ENCODE peak calls at places on chromosome 13, in ten cellular contexts. Y is CD8-positive, alpha-beta memory T cell; K is CD8-positive, alpha-beta T cell; E is small intestine; C is K562; Q is mucosa of descending colon; O is aorta; M is heart right ventricle; N is trophoblast cell; A is mesenchymal stem cell. H is an unnamed sample.

GRCh38 chr13:33052446-33052845 is 36.2 kb downstream of the KL start:
- DNase-seq in Y (no peak), K (no peak), E (no peak), C (no peak), Q (no peak), O (no peak), M (no peak), N (peak; percentile 76), A (no peak), H (no peak)

GRCh38 chr13:100382787-100383186 is 205.8 kb downstream of the GGACT start:
- DNase-seq in Y (no peak), K (no peak), E (no peak), C (no peak), Q (no peak), O (no peak), M (no peak), N (no peak), A (peak; percentile 23), H (no peak)

GRCh38 chr13:83937579-83937978 is 55.3 kb upstream of the SLITRK1 start:
- DNase-seq in Y (no peak), K (no peak), E (no peak), C (no peak), Q (no peak), O (no peak), M (no peak), N (no peak), A (no peak), H (no peak)

GRCh38 chr13:87942204-87942603 is 271.0 kb downstream of the SLITRK5 start:
- DNase-seq in Y (no peak), K (no peak), E (no peak), C (no peak), Q (no peak), O (no peak), M (no peak), N (no peak), A (no peak), H (no peak)

GRCh38 chr13:112341446-112341845 is 34.7 kb upstream of the SPACA7 start:
- DNase-seq in Y (no peak), K (no peak), E (no peak), C (no peak), Q (no peak), O (no peak), M (no peak), N (no peak), A (no peak), H (no peak)

GRCh38 chr13:33167521-33167920 is 118.0 kb downstream of the STARD13 start:
- DNase-seq in Y (no peak), K (no peak), E (no peak), C (no peak), Q (no peak), O (no peak), M (no peak), N (peak; percentile 37), A (no peak), H (no peak)

GRCh38 chr13:107111248-107111647 is 543.3 kb upstream of the ARGLU1 start:
- DNase-seq in Y (no peak), K (no peak), E (peak; percentile 35), C (no peak), Q (no peak), O (no peak), M (no peak), N (no peak), A (no peak), H (no peak)

GRCh38 chr13:40366119-40366518 is 300.3 kb downstream of the FOXO1 start:
- DNase-seq in Y (no peak), K (no peak), E (no peak), C (no peak), Q (no peak), O (no peak), M (no peak), N (no peak), A (no peak), H (no peak)

GRCh38 chr13:39655041-39655568 is 357 bp upstream of the COG6 start:
- DNase-seq in Y (no peak), K (no peak), E (no peak), C (peak; percentile 5), Q (no peak), O (no peak), M (no peak), N (no peak), A (no peak), H (no peak)

GRCh38 chr13:60312851-60313505 is 84.0 kb upstream of the TDRD3 start:
- DNase-seq in Y (no peak), K (no peak), E (no peak), C (no peak), Q (no peak), O (no peak), M (no peak), N (no peak), A (no peak), H (no peak)

GRCh38 chr13:94186470-94186869 is 293.0 kb downstream of the DCT start:
- DNase-seq in Y (no peak), K (no peak), E (no peak), C (no peak), Q (no peak), O (no peak), M (no peak), N (no peak), A (no peak), H (no peak)

GRCh38 chr13:19023115-19023514 is 158.5 kb downstream of the TUBA3C start:
- DNase-seq in Y (no peak), K (no peak), E (no peak), C (no peak), Q (no peak), O (no peak), M (no peak), N (no peak), A (no peak), H (no peak)

GRCh38 chr13:19020988-19021387 is 160.6 kb downstream of the TUBA3C start:
- DNase-seq in Y (no peak), K (no peak), E (no peak), C (no peak), Q (no peak), O (no peak), M (no peak), N (no peak), A (no peak), H (no peak)
- H3K9me3 ChIP-seq in Y (no peaks in the 10 kb centered on the region), K (no peaks in the 10 kb centered on the region), E (no peaks in the 10 kb centered on the region), C (no peaks in the 10 kb centered on the region), Q (peaks cover 53% of the 10 kb centered on the region), O (peaks cover 3% of the 10 kb centered on the region), M (no peaks in the 10 kb centered on the region), N (peaks cover 6% of the 10 kb centered on the region), A (no peaks in the 10 kb centered on the region), H (no peaks in the 10 kb centered on the region)

GRCh38 chr13:79915386-79915785 is 425.5 kb downstream of the SPRY2 start:
- DNase-seq in Y (no peak), K (no peak), E (peak; percentile 1), C (no peak), Q (no peak), O (no peak), M (no peak), N (no peak), A (no peak), H (no peak)

GRCh38 chr13:79918620-79919019 is 422.3 kb downstream of the SPRY2 start:
- DNase-seq in Y (no peak), K (no peak), E (no peak), C (no peak), Q (no peak), O (no peak), M (no peak), N (no peak), A (no peak), H (no peak)

GRCh38 chr13:79919109-79919508 is 421.8 kb downstream of the SPRY2 start:
- DNase-seq in Y (no peak), K (no peak), E (no peak), C (no peak), Q (no peak), O (no peak), M (no peak), N (no peak), A (no peak), H (no peak)

GRCh38 chr13:79913141-79913827 is 427.6 kb downstream of the SPRY2 start:
- DNase-seq in Y (no peak), K (no peak), E (no peak), C (no peak), Q (no peak), O (no peak), M (no peak), N (no peak), A (no peak), H (no peak)

GRCh38 chr13:79917628-79918027 is 423.3 kb downstream of the SPRY2 start:
- DNase-seq in Y (no peak), K (no peak), E (no peak), C (no peak), Q (no peak), O (no peak), M (no peak), N (no peak), A (no peak), H (no peak)
- H3K9me3 ChIP-seq in Y (no peaks in the 10 kb centered on the region), K (no peaks in the 10 kb centered on the region), E (no peaks in the 10 kb centered on the region), C (no peaks in the 10 kb centered on the region), Q (peaks cover 4% of the 10 kb centered on the region), O (no peaks in the 10 kb centered on the region), M (no peaks in the 10 kb centered on the region), N (no peaks in the 10 kb centered on the region), A (peaks cover 11% of the 10 kb centered on the region), H (no peaks in the 10 kb centered on the region)

GRCh38 chr13:53941588-53942190 is 913.1 kb downstream of the OLFM4 start:
- DNase-seq in Y (no peak), K (no peak), E (no peak), C (no peak), Q (no peak), O (no peak), M (no peak), N (no peak), A (no peak), H (no peak)

GRCh38 chr13:53946500-53946899 is 917.9 kb downstream of the OLFM4 start:
- DNase-seq in Y (no peak), K (no peak), E (peak; percentile 28), C (no peak), Q (no peak), O (no peak), M (no peak), N (no peak), A (no peak), H (no peak)
- H3K9me3 ChIP-seq in Y (no peaks in the 10 kb centered on the region), K (no peaks in the 10 kb centered on the region), E (no peaks in the 10 kb centered on the region), C (no peaks in the 10 kb centered on the region), Q (peaks cover 9% of the 10 kb centered on the region), O (peaks cover 1% of the 10 kb centered on the region), M (no peaks in the 10 kb centered on the region), N (no peaks in the 10 kb centered on the region), A (peaks cover 19% of the 10 kb centered on the region), H (no peaks in the 10 kb centered on the region)

DNA sequence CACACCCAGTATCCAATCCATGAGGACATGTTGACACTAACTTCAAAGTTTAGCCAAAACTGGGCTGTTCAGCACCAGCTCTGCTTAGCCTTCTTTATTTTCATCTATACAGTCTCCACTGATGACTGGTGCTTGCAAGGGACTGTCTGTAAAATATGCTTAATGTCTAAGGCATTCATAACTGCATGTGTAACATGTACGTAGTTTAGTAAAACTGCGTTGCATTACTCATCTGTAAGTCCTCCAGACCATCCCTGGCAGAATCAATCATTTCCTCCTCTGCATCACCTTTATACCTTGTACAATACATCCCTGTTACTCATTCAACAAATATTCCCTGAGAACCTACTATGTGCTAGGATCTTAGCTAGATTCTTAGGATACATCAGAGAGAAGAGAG is 362.1 kb downstream of the MTUS2 start:
- DNase-seq in Y (no peak), K (no peak), E (no peak), C (no peak), Q (no peak), O (no peak), M (no peak), N (peak; percentile 57), A (no peak), H (no peak)
- H3K9me3 ChIP-seq in Y (no peaks in the 10 kb centered on the region), K (no peaks in the 10 kb centered on the region), E (no peaks in the 10 kb centered on the region), C (no peaks in the 10 kb centered on the region), Q (peaks cover 49% of the 10 kb centered on the region), O (no peaks in the 10 kb centered on the region), M (peaks cover 11% of the 10 kb centered on the region), N (peaks cover 1% of the 10 kb centered on the region), A (peaks cover 27% of the 10 kb centered on the region), H (no peaks in the 10 kb centered on the region)

GRCh38 chr13:62142048-62142447 is 726.4 kb upstream of the PCDH20 start:
- DNase-seq in Y (no peak), K (no peak), E (no peak), C (no peak), Q (no peak), O (no peak), M (no peak), N (no peak), A (no peak), H (no peak)
- H3K9me3 ChIP-seq in Y (no peaks in the 10 kb centered on the region), K (no peaks in the 10 kb centered on the region), E (no peaks in the 10 kb centered on the region), C (no peaks in the 10 kb centered on the region), Q (peaks cover 53% of the 10 kb centered on the region), O (peaks cover 2% of the 10 kb centered on the region), M (no peaks in the 10 kb centered on the region), N (no peaks in the 10 kb centered on the region), A (peaks cover 73% of the 10 kb centered on the region), H (no peaks in the 10 kb centered on the region)